ENCODE peak calls at places on chromosomes 7 and 10, in eight cellular contexts. Y is A549, W is SK-N-MC, F is psoas muscle, U is transverse colon, A is AG10803, L is cardiac fibroblast, S is heart right ventricle. N is an unnamed sample.

GRCh38 chr7:300546-301290 is 10.7 kb downstream of the FOXL3 start:
- DNase-seq in Y (no peak), W (no peak), F (no peak), U (no peak), A (no peak), L (no peak), S (no peak), N (no peak)

GRCh38 chr7:84194484-84195260 is at the start of gene SEMA3A:
- DNase-seq in Y (peak), W (no peak), F (no peak), U (peak), A (peak), L (peak), S (no peak), N (peak)

GRCh38 chr10:33862706-33863105 is 528.2 kb upstream of the NRP1 start:
- DNase-seq in Y (no peak), W (no peak), F (no peak), U (no peak), A (no peak), L (no peak), S (no peak), N (no peak)

GRCh38 chr7:78221961-78222751 is 423.6 kb downstream of the PHTF2 start:
- DNase-seq in Y (no peak), W (no peak), F (no peak), U (no peak), A (peak), L (peak), S (no peak), N (peak)

GRCh38 chr10:19832624-19833507 is 16.6 kb downstream of the PLXDC2 start:
- DNase-seq in Y (no peak), W (no peak), F (no peak), U (no peak), A (no peak), L (no peak), S (no peak), N (peak)

GRCh38 chr10:104230490-104230889 is 1.7 kb downstream of the CFAP43 start:
- DNase-seq in Y (no peak), W (no peak), F (no peak), U (no peak), A (no peak), L (no peak), S (no peak), N (no peak)

GRCh38 chr10:126570631-126571170 is 99.8 kb downstream of the C10orf90 start:
- DNase-seq in Y (no peak), W (no peak), F (no peak), U (no peak), A (peak), L (peak), S (no peak), N (no peak)

GRCh38 chr10:127186846-127187245 is 9.5 kb downstream of the INSYN2A start:
- DNase-seq in Y (no peak), W (no peak), F (no peak), U (no peak), A (no peak), L (no peak), S (no peak), N (no peak)

GRCh38 chr7:84911077-84911476 is 275.8 kb downstream of the SEMA3D start:
- DNase-seq in Y (no peak), W (no peak), F (no peak), U (no peak), A (no peak), L (no peak), S (no peak), N (no peak)

GRCh38 chr10:117264776-117265175 is 23.9 kb downstream of the SLC18A2 start:
- DNase-seq in Y (no peak), W (no peak), F (no peak), U (no peak), A (no peak), L (no peak), S (no peak), N (no peak)

GRCh38 chr10:102795453-102796406 is 41.5 kb downstream of the CYP17A1 start:
- DNase-seq in Y (no peak), W (no peak), F (no peak), U (no peak), A (no peak), L (no peak), S (no peak), N (no peak)

GRCh38 chr7:23713285-23714235 is 3.5 kb downstream of the STK31 start:
- DNase-seq in Y (peak), W (no peak), F (no peak), U (no peak), A (peak), L (peak), S (no peak), N (peak)

GRCh38 chr7:15084368-15084767 is 181.8 kb upstream of the DGKB start:
- DNase-seq in Y (no peak), W (peak), F (no peak), U (no peak), A (no peak), L (no peak), S (no peak), N (no peak)

GRCh38 chr7:157151626-157152339 is 13.1 kb downstream of the UBE3C start:
- DNase-seq in Y (no peak), W (no peak), F (no peak), U (no peak), A (no peak), L (no peak), S (no peak), N (no peak)

GRCh38 chr7:115635367-115635766 is 395.2 kb downstream of the TFEC start:
- DNase-seq in Y (no peak), W (no peak), F (no peak), U (no peak), A (peak), L (peak), S (no peak), N (no peak)

GRCh38 chr7:46115410-46115809 is 194.3 kb upstream of the IGFBP3 start:
- DNase-seq in Y (no peak), W (no peak), F (no peak), U (no peak), A (no peak), L (peak), S (no peak), N (no peak)

GRCh38 chr7:99380032-99380822 is 5.7 kb downstream of the ARPC1B start:
- DNase-seq in Y (no peak), W (no peak), F (no peak), U (peak), A (peak), L (peak), S (no peak), N (peak)

GRCh38 chr7:41879113-41879385 is 176.2 kb upstream of the INHBA start:
- DNase-seq in Y (no peak), W (no peak), F (no peak), U (no peak), A (no peak), L (peak), S (no peak), N (peak)

GRCh38 chr10:88923525-88923924 is 29.0 kb downstream of the ACTA2 start:
- DNase-seq in Y (no peak), W (no peak), F (no peak), U (no peak), A (no peak), L (peak), S (no peak), N (no peak)

GRCh38 chr7:43076189-43076605 is 36.2 kb upstream of the HECW1 start:
- DNase-seq in Y (peak), W (no peak), F (no peak), U (no peak), A (peak), L (peak), S (no peak), N (no peak)

GRCh38 chr10:89829887-89830269 is 128.5 kb downstream of the KIF20B start:
- DNase-seq in Y (no peak), W (no peak), F (no peak), U (no peak), A (no peak), L (no peak), S (no peak), N (no peak)

GRCh38 chr10:50260791-50261281 is 9.5 kb upstream of the ASAH2 start:
- DNase-seq in Y (no peak), W (no peak), F (no peak), U (no peak), A (no peak), L (peak), S (no peak), N (no peak)

GRCh38 chr10:92387289-92387940 is 96.4 kb downstream of the MARCHF5 start:
- DNase-seq in Y (peak), W (peak), F (peak), U (no peak), A (peak), L (peak), S (no peak), N (peak)

GRCh38 chr10:122692744-122693143 is 6.9 kb downstream of the C10orf120 start:
- DNase-seq in Y (no peak), W (no peak), F (no peak), U (no peak), A (no peak), L (no peak), S (no peak), N (no peak)

GRCh38 chr7:26291699-26292538 is at the start of gene SNX10:
- DNase-seq in Y (peak), W (no peak), F (peak), U (peak), A (no peak), L (no peak), S (peak), N (peak)

GRCh38 chr7:26295015-26295414 is 3.4 kb downstream of the SNX10 start:
- DNase-seq in Y (no peak), W (no peak), F (no peak), U (no peak), A (no peak), L (no peak), S (no peak), N (no peak)

GRCh38 chr7:26293569-26294308 is 2.1 kb downstream of the SNX10 start:
- DNase-seq in Y (no peak), W (no peak), F (no peak), U (no peak), A (no peak), L (no peak), S (no peak), N (no peak)

GRCh38 chr7:26291251-26291650 is 411 bp upstream of the SNX10 start:
- DNase-seq in Y (no peak), W (no peak), F (no peak), U (no peak), A (no peak), L (no peak), S (no peak), N (no peak)

GRCh38 chr7:26292768-26293560 is 1.3 kb downstream of the SNX10 start:
- DNase-seq in Y (no peak), W (no peak), F (no peak), U (peak), A (no peak), L (no peak), S (no peak), N (no peak)
- H3K4me3 ChIP-seq in Y (no peak), W (no peak), F (peak), U (peak), A (no peak), L (no peak), S (no peak), N (no peak)

GRCh38 chr10:511101-511848 is 178.2 kb downstream of the DIP2C start:
- DNase-seq in Y (peak), W (no peak), F (peak), U (peak), A (peak), L (peak), S (peak), N (peak)
- H3K4me3 ChIP-seq in Y (no peak), W (no peak), F (peak), U (no peak), A (no peak), L (no peak), S (no peak), N (no peak)

GRCh38 chr10:58775960-58776574 is 263.4 kb downstream of the BICC1 start:
- DNase-seq in Y (peak), W (no peak), F (no peak), U (no peak), A (peak), L (peak), S (no peak), N (peak)

GRCh38 chr10:58778966-58779365 is 266.3 kb downstream of the BICC1 start:
- DNase-seq in Y (no peak), W (no peak), F (no peak), U (no peak), A (peak), L (peak), S (no peak), N (no peak)

GRCh38 chr10:58773351-58773750 is 260.7 kb downstream of the BICC1 start:
- DNase-seq in Y (no peak), W (no peak), F (peak), U (no peak), A (no peak), L (no peak), S (no peak), N (no peak)

GRCh38 chr10:58773942-58774341 is 261.3 kb downstream of the BICC1 start:
- DNase-seq in Y (no peak), W (no peak), F (no peak), U (no peak), A (peak), L (no peak), S (no peak), N (no peak)

DNA sequence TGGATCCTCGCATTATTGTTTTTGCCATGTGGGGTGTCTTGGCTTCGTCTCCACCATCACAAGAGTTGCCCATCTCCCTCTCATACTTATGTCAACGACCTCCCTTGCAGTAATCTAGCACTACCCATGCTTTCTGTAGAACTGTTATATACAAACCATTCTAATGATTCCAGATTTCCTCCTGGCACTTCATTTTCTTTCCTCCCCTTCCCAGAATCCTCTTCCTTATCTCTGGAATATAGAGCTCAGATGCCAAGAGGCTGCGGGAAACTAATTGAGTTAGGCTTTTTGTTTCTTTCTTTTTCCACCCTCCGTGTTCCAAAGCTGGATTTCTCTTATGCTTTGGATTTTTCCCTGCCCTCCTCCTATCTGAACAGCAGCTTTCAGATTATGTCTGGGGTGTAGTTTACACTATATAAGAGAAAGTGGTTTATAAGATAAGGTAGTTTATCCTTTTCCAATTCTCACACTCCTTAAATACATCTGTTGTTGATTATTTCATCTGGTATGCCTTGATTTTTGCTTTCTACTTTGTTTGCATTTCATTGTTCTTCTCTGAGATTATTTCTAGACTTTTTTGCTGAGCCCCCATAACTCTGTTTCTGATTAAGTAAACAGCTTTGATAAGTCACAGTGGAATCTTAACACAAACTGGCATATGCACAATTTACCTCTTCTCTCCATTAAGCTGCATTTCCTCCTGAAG is 264.1 kb downstream of the BICC1 start:
- DNase-seq in Y (no peak), W (no peak), F (no peak), U (no peak), A (no peak), L (no peak), S (no peak), N (no peak)
- H3K4me3 ChIP-seq in Y (no peak), W (no peak), F (no peak), U (no peak), A (no peak), L (no peak), S (no peak), N (no peak)

DNA sequence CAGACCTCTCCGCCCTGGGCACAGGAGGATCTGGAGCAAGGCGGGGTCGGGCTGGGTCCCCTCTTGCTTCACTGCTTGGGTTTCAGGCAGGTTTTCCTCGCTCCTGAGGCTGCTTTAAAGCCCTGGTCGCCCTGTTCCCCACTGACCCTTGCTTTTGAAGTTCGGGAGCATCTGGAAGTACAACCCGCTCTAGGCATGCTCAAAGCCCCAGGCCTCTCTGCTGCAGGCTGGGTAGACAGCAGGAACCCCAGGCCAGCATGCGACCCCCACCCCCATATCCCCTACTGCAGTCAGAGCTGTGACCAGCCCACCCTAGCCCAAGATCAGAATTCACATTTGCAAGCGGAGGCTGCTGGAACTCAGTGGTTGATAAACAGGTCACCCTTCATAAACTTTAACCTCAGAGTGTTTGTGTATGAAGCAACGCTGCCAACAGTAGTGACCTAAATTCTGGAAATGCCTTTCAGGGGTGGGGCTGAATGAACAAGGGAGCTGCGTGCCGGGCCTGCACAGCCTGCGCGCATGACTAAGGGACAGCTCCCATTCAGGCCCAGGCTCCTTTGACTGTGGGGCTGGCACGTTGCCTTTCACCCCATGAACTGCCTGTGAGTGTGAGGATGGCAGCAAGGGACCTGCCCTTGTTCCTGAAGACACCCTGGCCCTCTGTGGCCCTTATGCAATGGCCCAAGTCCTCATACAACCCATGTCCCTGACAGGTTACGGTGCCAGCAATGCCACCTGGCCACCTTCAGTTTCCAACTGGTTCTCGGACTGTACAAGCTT is 52.5 kb downstream of the PROSER2 start:
- DNase-seq in Y (peak), W (no peak), F (peak), U (peak), A (peak), L (peak), S (peak), N (peak)
- H3K4me3 ChIP-seq in Y (peak), W (no peak), F (no peak), U (no peak), A (no peak), L (no peak), S (no peak), N (no peak)

GRCh38 chr7:40231796-40232195 is 97.0 kb downstream of the SUGCT start:
- DNase-seq in Y (no peak), W (no peak), F (no peak), U (no peak), A (peak), L (no peak), S (no peak), N (no peak)
- H3K4me3 ChIP-seq in Y (no peak), W (no peak), F (no peak), U (no peak), A (no peak), L (no peak), S (no peak), N (no peak)

N was measured in cardiac muscle cell.